ENCODE peak calls at places on chromosomes 2 and 18, in six cellular contexts. U, J, Q, R, A and T are unnamed samples.

GRCh38 chr18:79698668-79699335 is 19.2 kb downstream of the CTDP1 start:
- DNase-seq in Q (no peak), U (no peak), A (no peak), J (no peak), R (no peak), T (no peak)

GRCh38 chr2:127651987-127652550 is 6.1 kb downstream of the GPR17 start:
- DNase-seq in A (no peak), J (no peak), Q (no peak), U (no peak), R (no peak), T (no peak)

GRCh38 chr2:240575101-240575965 is 7.0 kb downstream of the RNPEPL1 start:
- DNase-seq in J (no peak), Q (no peak), R (no peak), A (no peak), U (no peak), T (no peak)

GRCh38 chr2:105403241-105403784 is 4.5 kb upstream of the FHL2 start:
- DNase-seq in U (no peak), J (no peak), R (no peak), A (no peak), Q (no peak), T (no peak)

GRCh38 chr2:232501331-232501771 is 13.7 kb upstream of the ECEL1 start:
- DNase-seq in Q (no peak), R (no peak), U (no peak), J (no peak), A (no peak), T (no peak)

GRCh38 chr18:21369146-21369545 is 127.1 kb downstream of the GREB1L start:
- DNase-seq in U (no peak), A (no peak), R (no peak), J (no peak), Q (no peak), T (no peak)

GRCh38 chr2:8303322-8303832 is 378.5 kb upstream of the ID2 start:
- DNase-seq in J (peak; percentile 63), U (peak; percentile 77), R (peak; percentile 75), Q (peak; percentile 19), A (no peak), T (peak; percentile 73)

GRCh38 chr2:170314744-170315447 is 136.9 kb downstream of the MYO3B start:
- DNase-seq in J (no peak), Q (no peak), U (no peak), A (no peak), R (no peak), T (no peak)

GRCh38 chr18:63158012-63158631 is 161.4 kb downstream of the BCL2 start:
- DNase-seq in R (no peak), U (no peak), J (no peak), A (no peak), Q (no peak), T (no peak)

GRCh38 chr18:69882965-69883668 is 64.6 kb downstream of the CD226 start:
- DNase-seq in Q (no peak), U (no peak), R (no peak), J (no peak), A (no peak), T (no peak)

GRCh38 chr2:120893874-120894584 is 158.4 kb downstream of the GLI2 start:
- DNase-seq in U (no peak), Q (peak; percentile 61), J (no peak), R (no peak), A (no peak), T (no peak)

GRCh38 chr18:63152096-63152495 is 167.5 kb downstream of the BCL2 start:
- DNase-seq in R (peak; percentile 14), U (no peak), A (no peak), J (no peak), Q (no peak), T (no peak)

GRCh38 chr2:203579131-203579643 is 44.1 kb upstream of the RAPH1 start:
- DNase-seq in U (peak; percentile 72), A (no peak), Q (no peak), R (no peak), J (peak; percentile 43), T (no peak)

GRCh38 chr2:121699421-121700328 is 37.0 kb downstream of the NIFK start:
- DNase-seq in Q (no peak), R (peak; percentile 66), J (peak; percentile 86), A (no peak), U (peak; percentile 66), T (peak; percentile 84)

GRCh38 chr2:105886029-105886454 is 141.3 kb downstream of the NCK2 start:
- DNase-seq in R (no peak), A (no peak), U (no peak), J (no peak), Q (no peak), T (no peak)

GRCh38 chr18:42719221-42719620 is 396.3 kb downstream of the RIT2 start:
- DNase-seq in Q (no peak), R (no peak), U (no peak), A (no peak), J (no peak), T (no peak)

GRCh38 chr2:222594679-222595078 is 61.2 kb downstream of the FARSB start:
- DNase-seq in J (no peak), R (no peak), A (no peak), Q (no peak), U (no peak), T (no peak)

GRCh38 chr2:2060431-2060830 is 270.6 kb downstream of the MYT1L start:
- DNase-seq in A (no peak), Q (no peak), U (no peak), J (no peak), R (no peak), T (no peak)
- TF ChIP-seq CTCF in A (no peak), Q (no peak), U (no peak), J (no peak), R (no peak), T (no peak)

GRCh38 chr2:71070294-71071025 is 2.0 kb downstream of the NAGK start:
- DNase-seq in A (no peak), R (peak; percentile 54), U (no peak), Q (peak; percentile 23), J (peak; percentile 43), T (peak; percentile 50)
- TF ChIP-seq CTCF in A (no peak), R (no peak), U (no peak), Q (no peak), J (peak; percentile 31), T (peak; percentile 39)

GRCh38 chr18:36624451-36625167 is 204.2 kb downstream of the TPGS2 start:
- DNase-seq in Q (peak; percentile 16), U (no peak), R (no peak), J (no peak), A (no peak), T (no peak)
- TF ChIP-seq CTCF in Q (no peak), U (no peak), R (no peak), J (no peak), A (no peak), T (no peak)

GRCh38 chr2:237132799-237133198 is 47.1 kb downstream of the COPS8 start:
- DNase-seq in U (no peak), R (no peak), A (no peak), J (peak; percentile 36), Q (peak; percentile 39), T (peak; percentile 46)
- TF ChIP-seq CTCF in U (peak; percentile 16), R (peak; percentile 31), A (peak; percentile 33), J (peak; percentile 59), Q (peak; percentile 56), T (peak; percentile 28)

DNA sequence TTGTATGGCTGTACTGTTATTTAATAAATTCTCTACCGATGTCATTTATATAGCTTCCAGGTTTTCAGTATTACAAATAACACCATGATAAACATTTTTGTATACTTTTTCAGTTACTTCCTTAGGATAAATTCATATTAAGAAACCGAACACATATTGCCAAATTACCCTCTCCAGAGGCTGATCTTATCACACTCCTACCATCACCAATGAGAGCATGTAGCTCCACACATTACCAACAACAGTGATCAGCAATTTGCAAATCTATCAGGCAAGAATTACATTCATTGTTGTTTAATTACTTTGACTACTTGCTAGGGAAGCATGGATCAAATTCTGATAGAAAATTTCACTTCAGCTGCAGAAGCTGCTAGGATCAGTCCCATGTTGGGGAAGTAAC is 5.8 kb upstream of the NDUFV2 start:
- DNase-seq in R (no peak), J (no peak), Q (no peak), A (no peak), U (no peak), T (no peak)
- TF ChIP-seq CTCF in R (no peak), J (no peak), Q (no peak), A (no peak), U (no peak), T (no peak)

GRCh38 chr2:42042956-42043355 is 4.9 kb upstream of the PKDCC start:
- DNase-seq in J (no peak), A (no peak), Q (no peak), R (no peak), U (no peak), T (no peak)

GRCh38 chr2:42041377-42042127 is 6.3 kb upstream of the PKDCC start:
- DNase-seq in Q (no peak), A (no peak), R (no peak), J (no peak), U (no peak), T (no peak)

GRCh38 chr2:42036940-42037339 is 10.9 kb upstream of the PKDCC start:
- DNase-seq in R (no peak), Q (no peak), A (no peak), J (no peak), U (no peak), T (no peak)

GRCh38 chr2:42043789-42044394 is 3.9 kb upstream of the PKDCC start:
- DNase-seq in U (no peak), Q (no peak), R (no peak), J (no peak), A (no peak), T (no peak)

GRCh38 chr2:42040643-42041277 is 7.1 kb upstream of the PKDCC start:
- DNase-seq in A (no peak), Q (no peak), J (no peak), U (no peak), R (no peak), T (no peak)
- TF ChIP-seq CTCF in A (peak; percentile 15), Q (no peak), J (no peak), U (no peak), R (no peak), T (no peak)

GRCh38 chr2:227480528-227480927 is 8.6 kb downstream of the AGFG1 start:
- DNase-seq in J (no peak), R (no peak), A (no peak), Q (no peak), U (no peak), T (peak; percentile 50)

GRCh38 chr2:227477291-227477690 is 5.3 kb downstream of the AGFG1 start:
- DNase-seq in Q (no peak), A (no peak), J (no peak), U (no peak), R (no peak), T (no peak)

GRCh38 chr2:227482638-227483340 is 10.8 kb downstream of the AGFG1 start:
- DNase-seq in U (no peak), A (peak; percentile 28), R (no peak), J (peak; percentile 73), Q (no peak), T (peak; percentile 77)

GRCh38 chr2:227485429-227485828 is 13.5 kb downstream of the AGFG1 start:
- DNase-seq in R (no peak), U (no peak), Q (no peak), J (no peak), A (no peak), T (no peak)

GRCh38 chr2:227479865-227480475 is 8.0 kb downstream of the AGFG1 start:
- DNase-seq in Q (no peak), J (no peak), A (no peak), U (no peak), R (no peak), T (peak; percentile 45)
- TF ChIP-seq CTCF in Q (no peak), J (peak; percentile 42), A (peak; percentile 31), U (peak; percentile 17), R (peak; percentile 44), T (peak; percentile 29)